ENCODE peak calls at places on chromosomes 5 and 9, in seven cellular contexts. One of them, this sample, is unnamed.

GRCh38 chr9:130327070-130327780 is 61.7 kb downstream of the HMCN2 start:
- DNase-seq in lower lobe of right lung: no peak
- DNase-seq in GM03348: no peak
- DNase-seq in CD4-positive, CD25-positive, alpha-beta regulatory T cell: no peak
- DNase-seq in SW 1271: no peak
- DNase-seq in foreskin fibroblast: no peak
- DNase-seq in GM20000: no peak
- DNase-seq in this sample: no peak

GRCh38 chr9:110130791-110131416 is 77.1 kb downstream of the C9orf152 start:
- DNase-seq in GM20000: no peak
- DNase-seq in SW 1271: no peak
- DNase-seq in lower lobe of right lung: no peak
- DNase-seq in GM03348: no peak
- DNase-seq in foreskin fibroblast: no peak
- DNase-seq in CD4-positive, CD25-positive, alpha-beta regulatory T cell: no peak
- DNase-seq in this sample: no peak

GRCh38 chr9:91138760-91139159 is 223.0 kb downstream of the AUH start:
- DNase-seq in SW 1271: no peak
- DNase-seq in GM20000: no peak
- DNase-seq in lower lobe of right lung: no peak
- DNase-seq in GM03348: no peak
- DNase-seq in CD4-positive, CD25-positive, alpha-beta regulatory T cell: no peak
- DNase-seq in foreskin fibroblast: peak; percentile 86
- DNase-seq in this sample: no peak

GRCh38 chr9:76691761-76692313 is 72.4 kb upstream of the PCA3 start:
- DNase-seq in GM20000: no peak
- DNase-seq in SW 1271: no peak
- DNase-seq in CD4-positive, CD25-positive, alpha-beta regulatory T cell: no peak
- DNase-seq in foreskin fibroblast: no peak
- DNase-seq in GM03348: no peak
- DNase-seq in lower lobe of right lung: no peak
- DNase-seq in this sample: no peak

GRCh38 chr5:38648703-38649291 is 92.4 kb upstream of the LIFR start:
- DNase-seq in lower lobe of right lung: no peak
- DNase-seq in CD4-positive, CD25-positive, alpha-beta regulatory T cell: no peak
- DNase-seq in GM20000: no peak
- DNase-seq in SW 1271: no peak
- DNase-seq in GM03348: no peak
- DNase-seq in foreskin fibroblast: no peak
- DNase-seq in this sample: no peak

GRCh38 chr9:70156729-70157128 is 102.0 kb upstream of the SMC5 start:
- DNase-seq in SW 1271: no peak
- DNase-seq in foreskin fibroblast: peak; percentile 49
- DNase-seq in lower lobe of right lung: no peak
- DNase-seq in GM03348: no peak
- DNase-seq in GM20000: no peak
- DNase-seq in CD4-positive, CD25-positive, alpha-beta regulatory T cell: no peak
- DNase-seq in this sample: no peak

GRCh38 chr5:42672925-42673324 is 83.7 kb upstream of the CCDC152 start:
- DNase-seq in foreskin fibroblast: no peak
- DNase-seq in SW 1271: no peak
- DNase-seq in lower lobe of right lung: no peak
- DNase-seq in GM03348: no peak
- DNase-seq in CD4-positive, CD25-positive, alpha-beta regulatory T cell: no peak
- DNase-seq in GM20000: no peak
- DNase-seq in this sample: no peak

GRCh38 chr5:150176745-150177485 is 10.3 kb downstream of the CDX1 start:
- DNase-seq in GM20000: no peak
- DNase-seq in GM03348: no peak
- DNase-seq in foreskin fibroblast: no peak
- DNase-seq in lower lobe of right lung: no peak
- DNase-seq in CD4-positive, CD25-positive, alpha-beta regulatory T cell: no peak
- DNase-seq in SW 1271: no peak
- DNase-seq in this sample: no peak

GRCh38 chr5:80747922-80748321 is 93.1 kb upstream of the DHFR start:
- DNase-seq in SW 1271: no peak
- DNase-seq in lower lobe of right lung: no peak
- DNase-seq in CD4-positive, CD25-positive, alpha-beta regulatory T cell: no peak
- DNase-seq in GM03348: no peak
- DNase-seq in foreskin fibroblast: no peak
- DNase-seq in GM20000: no peak
- DNase-seq in this sample: no peak

GRCh38 chr5:154701181-154701580 is 54.0 kb upstream of the LARP1 start:
- DNase-seq in CD4-positive, CD25-positive, alpha-beta regulatory T cell: no peak
- DNase-seq in lower lobe of right lung: no peak
- DNase-seq in GM03348: no peak
- DNase-seq in foreskin fibroblast: no peak
- DNase-seq in SW 1271: no peak
- DNase-seq in GM20000: no peak
- DNase-seq in this sample: no peak

GRCh38 chr9:69122086-69122390 is 52.0 kb upstream of the TJP2 start:
- DNase-seq in GM20000: peak; percentile 62
- DNase-seq in CD4-positive, CD25-positive, alpha-beta regulatory T cell: no peak
- DNase-seq in SW 1271: no peak
- DNase-seq in GM03348: peak; percentile 68
- DNase-seq in lower lobe of right lung: peak; percentile 84
- DNase-seq in foreskin fibroblast: peak; percentile 88
- DNase-seq in this sample: peak; percentile 59

GRCh38 chr5:75512383-75513074 is 838 bp downstream of the POLK start:
- DNase-seq in GM20000: no peak
- DNase-seq in SW 1271: no peak
- DNase-seq in GM03348: peak; percentile 12
- DNase-seq in CD4-positive, CD25-positive, alpha-beta regulatory T cell: no peak
- DNase-seq in foreskin fibroblast: no peak
- DNase-seq in lower lobe of right lung: no peak
- DNase-seq in this sample: no peak

GRCh38 chr9:98887918-98888510 is 55.7 kb upstream of the COL15A1 start:
- DNase-seq in SW 1271: no peak
- DNase-seq in CD4-positive, CD25-positive, alpha-beta regulatory T cell: no peak
- DNase-seq in GM03348: no peak
- DNase-seq in foreskin fibroblast: peak; percentile 67
- DNase-seq in GM20000: no peak
- DNase-seq in lower lobe of right lung: no peak
- DNase-seq in this sample: no peak

GRCh38 chr5:6818594-6819512 is 105.6 kb downstream of the TENT4A start:
- DNase-seq in foreskin fibroblast: peak; percentile 4
- DNase-seq in GM03348: no peak
- DNase-seq in GM20000: no peak
- DNase-seq in CD4-positive, CD25-positive, alpha-beta regulatory T cell: no peak
- DNase-seq in SW 1271: no peak
- DNase-seq in lower lobe of right lung: no peak
- DNase-seq in this sample: no peak

GRCh38 chr9:73008273-73008672 is 55.4 kb upstream of the ALDH1A1 start:
- DNase-seq in SW 1271: no peak
- DNase-seq in CD4-positive, CD25-positive, alpha-beta regulatory T cell: no peak
- DNase-seq in GM03348: no peak
- DNase-seq in GM20000: no peak
- DNase-seq in foreskin fibroblast: no peak
- DNase-seq in lower lobe of right lung: no peak
- DNase-seq in this sample: no peak

GRCh38 chr5:153584561-153585359 is 94.3 kb downstream of the GRIA1 start:
- DNase-seq in CD4-positive, CD25-positive, alpha-beta regulatory T cell: no peak
- DNase-seq in lower lobe of right lung: peak; percentile 62
- DNase-seq in GM20000: no peak
- DNase-seq in GM03348: peak; percentile 25
- DNase-seq in SW 1271: no peak
- DNase-seq in foreskin fibroblast: peak; percentile 72
- DNase-seq in this sample: no peak

GRCh38 chr9:133714606-133715294 is 23.4 kb downstream of the SARDH start:
- DNase-seq in lower lobe of right lung: peak; percentile 45
- DNase-seq in GM20000: no peak
- DNase-seq in GM03348: no peak
- DNase-seq in foreskin fibroblast: peak; percentile 35
- DNase-seq in CD4-positive, CD25-positive, alpha-beta regulatory T cell: no peak
- DNase-seq in SW 1271: no peak
- DNase-seq in this sample: no peak

GRCh38 chr5:17079562-17079961 is 137.9 kb upstream of the BASP1 start:
- DNase-seq in GM03348: no peak
- DNase-seq in GM20000: no peak
- DNase-seq in CD4-positive, CD25-positive, alpha-beta regulatory T cell: no peak
- DNase-seq in SW 1271: no peak
- DNase-seq in lower lobe of right lung: no peak
- DNase-seq in foreskin fibroblast: no peak
- DNase-seq in this sample: no peak

GRCh38 chr9:98401140-98402025 is 145.9 kb upstream of the TBC1D2 start:
- DNase-seq in foreskin fibroblast: peak; percentile 28
- DNase-seq in SW 1271: no peak
- DNase-seq in GM20000: no peak
- DNase-seq in GM03348: no peak
- DNase-seq in lower lobe of right lung: no peak
- DNase-seq in CD4-positive, CD25-positive, alpha-beta regulatory T cell: no peak
- DNase-seq in this sample: no peak

GRCh38 chr5:6759401-6759800 is 46.2 kb downstream of the TENT4A start:
- DNase-seq in GM03348: no peak
- DNase-seq in lower lobe of right lung: no peak
- DNase-seq in CD4-positive, CD25-positive, alpha-beta regulatory T cell: no peak
- DNase-seq in SW 1271: no peak
- DNase-seq in foreskin fibroblast: peak; percentile 34
- DNase-seq in GM20000: no peak
- DNase-seq in this sample: no peak

GRCh38 chr5:57878301-57878722 is 395.7 kb upstream of the ACTBL2 start:
- DNase-seq in GM20000: no peak
- DNase-seq in lower lobe of right lung: no peak
- DNase-seq in foreskin fibroblast: no peak
- DNase-seq in SW 1271: no peak
- DNase-seq in GM03348: no peak
- DNase-seq in CD4-positive, CD25-positive, alpha-beta regulatory T cell: no peak
- DNase-seq in this sample: no peak